ENCODE peak calls at places on chromosome 12, in six cellular contexts. O is HCT116, P is GM23338, N is astrocyte, Z is DND-41, A is IMR-90. Q is an unnamed sample.

GRCh38 chr12:12158858-12159257 is 88.1 kb downstream of the BCL2L14 start:
- DNase-seq in N (peak), Z (no peak), O (no peak), P (no peak), A (no peak), Q (peak)

GRCh38 chr12:43969882-43970281 is 134.0 kb downstream of the TMEM117 start:
- DNase-seq in Z (no peak), A (peak), P (no peak), N (peak), O (peak), Q (peak)

GRCh38 chr12:15677207-15677606 is 112.0 kb downstream of the EPS8 start:
- DNase-seq in Z (no peak), O (no peak), N (no peak), P (peak), A (no peak), Q (no peak)

GRCh38 chr12:51860986-51861385 is 12.5 kb upstream of the FIGNL2 start:
- DNase-seq in N (no peak), A (no peak), O (no peak), Z (no peak), P (no peak), Q (no peak)

GRCh38 chr12:94458882-94459772 is 540 bp downstream of the CEP83 start:
- DNase-seq in Z (no peak), N (peak), P (peak), O (peak), A (peak), Q (peak)

GRCh38 chr12:70920251-70920851 is at the start of gene PTPRR:
- DNase-seq in N (no peak), O (no peak), P (peak), Z (no peak), A (no peak), Q (no peak)

GRCh38 chr12:104605685-104606084 is 148.9 kb downstream of the CHST11 start:
- DNase-seq in A (no peak), O (no peak), N (peak), P (peak), Z (no peak), Q (peak)

GRCh38 chr12:124695861-124696260 is 128.4 kb upstream of the NCOR2 start:
- DNase-seq in P (no peak), N (no peak), A (peak), Z (no peak), O (no peak), Q (peak)

GRCh38 chr12:11202811-11203210 is 16.1 kb upstream of the TAS2R42 start:
- DNase-seq in A (no peak), Z (no peak), P (no peak), N (no peak), O (no peak), Q (no peak)

GRCh38 chr12:126337556-126337955 is 1272.3 kb downstream of the AACS start:
- DNase-seq in Z (no peak), A (no peak), P (no peak), N (peak), O (no peak), Q (peak)

GRCh38 chr12:47110011-47110541 is 30.3 kb upstream of the AMIGO2 start:
- DNase-seq in Z (no peak), A (no peak), P (no peak), N (no peak), O (no peak), Q (no peak)

GRCh38 chr12:99907210-99907609 is 77.5 kb downstream of the ANKS1B start:
- DNase-seq in N (no peak), Z (no peak), O (no peak), P (no peak), A (no peak), Q (peak)

GRCh38 chr12:131684015-131684725 is 26.7 kb upstream of the SFSWAP start:
- DNase-seq in Z (no peak), O (no peak), N (no peak), A (no peak), P (no peak), Q (no peak)

GRCh38 chr12:91744613-91745012 is 401.0 kb downstream of the BTG1 start:
- DNase-seq in A (no peak), O (no peak), Z (peak), P (no peak), N (no peak), Q (no peak)

GRCh38 chr12:91741932-91742331 is 403.7 kb downstream of the BTG1 start:
- DNase-seq in O (no peak), N (peak), P (no peak), Z (no peak), A (peak), Q (peak)

GRCh38 chr12:91743727-91744126 is 401.9 kb downstream of the BTG1 start:
- DNase-seq in Z (no peak), N (no peak), O (no peak), P (no peak), A (no peak), Q (no peak)

GRCh38 chr12:91746976-91747375 is 398.7 kb downstream of the BTG1 start:
- DNase-seq in O (no peak), A (no peak), N (no peak), P (no peak), Z (no peak), Q (no peak)
- H2AFZ ChIP-seq in O (no peak), A (peak), N (no peak), P (no peak), Z (peak), Q (no peak)

GRCh38 chr12:30824311-30824710 is 69.6 kb upstream of the CAPRIN2 start:
- DNase-seq in P (no peak), O (no peak), Z (no peak), N (no peak), A (no peak), Q (no peak)

GRCh38 chr12:30825341-30825740 is 70.6 kb upstream of the CAPRIN2 start:
- DNase-seq in A (no peak), N (no peak), O (no peak), Z (no peak), P (no peak), Q (no peak)

GRCh38 chr12:30822385-30823139 is 67.8 kb upstream of the CAPRIN2 start:
- DNase-seq in A (peak), N (peak), P (peak), Z (no peak), O (no peak), Q (peak)

GRCh38 chr12:30823764-30824163 is 69.0 kb upstream of the CAPRIN2 start:
- DNase-seq in P (peak), Z (no peak), A (no peak), O (no peak), N (no peak), Q (no peak)

GRCh38 chr12:30823140-30823669 is 68.5 kb upstream of the CAPRIN2 start:
- DNase-seq in N (no peak), O (no peak), Z (no peak), A (no peak), P (peak), Q (no peak)
- H2AFZ ChIP-seq in N (peak), O (no peak), Z (no peak), A (peak), P (peak), Q (peak)

DNA sequence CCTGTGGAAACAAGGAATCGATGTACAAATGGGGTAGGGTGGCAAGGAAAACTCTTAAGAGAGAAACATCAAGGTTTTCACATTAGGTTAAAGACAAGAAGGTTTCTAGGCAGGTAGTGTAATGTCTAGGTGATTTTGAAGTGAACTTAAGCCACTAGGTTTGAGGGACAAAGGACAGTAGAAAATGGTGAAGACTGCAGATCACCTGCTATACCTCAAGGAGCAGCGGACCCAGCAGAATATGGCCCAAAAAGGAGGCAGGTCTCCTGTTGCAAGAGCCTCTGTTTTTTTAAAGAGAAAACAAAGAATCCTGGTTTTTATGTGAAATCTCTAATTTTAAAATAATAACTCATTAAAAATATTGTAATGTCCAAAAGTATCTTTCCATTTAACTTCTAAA is 178.1 kb downstream of the ACSS3 start:
- DNase-seq in P (peak), N (no peak), Z (no peak), O (no peak), A (no peak), Q (no peak)
- H2AFZ ChIP-seq in P (no peak), N (no peak), Z (no peak), O (no peak), A (no peak), Q (no peak)

GRCh38 chr12:130540376-130540775 is 175.7 kb downstream of the RIMBP2 start:
- DNase-seq in N (no peak), Z (no peak), A (no peak), P (no peak), O (no peak), Q (no peak)

GRCh38 chr12:130538343-130539095 is 177.6 kb downstream of the RIMBP2 start:
- DNase-seq in A (no peak), N (no peak), P (no peak), Z (no peak), O (no peak), Q (no peak)

GRCh38 chr12:130537655-130538054 is 178.4 kb downstream of the RIMBP2 start:
- DNase-seq in N (no peak), A (no peak), O (no peak), P (no peak), Z (no peak), Q (no peak)

DNA sequence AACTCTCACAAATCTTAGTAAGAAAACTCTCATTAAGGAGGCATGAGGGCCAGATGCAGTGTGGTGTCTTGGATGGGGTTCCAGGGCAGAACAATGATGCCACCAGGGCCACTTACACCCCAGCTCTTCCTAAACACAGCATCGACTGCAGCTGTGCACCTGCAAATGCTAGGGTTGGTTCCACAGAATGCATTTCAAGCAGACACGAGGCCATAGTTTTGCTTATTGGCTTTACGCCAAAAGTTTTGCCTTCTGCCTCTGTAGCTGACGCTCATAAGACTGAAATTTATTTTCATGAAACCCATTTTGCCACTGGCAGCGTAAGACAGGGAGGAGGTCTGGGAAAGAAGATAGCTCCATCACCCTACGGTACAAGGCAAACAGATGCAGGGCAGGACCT is 179.0 kb downstream of the RIMBP2 start:
- DNase-seq in A (no peak), P (no peak), N (no peak), O (no peak), Z (no peak), Q (no peak)
- H2AFZ ChIP-seq in A (no peak), P (no peak), N (no peak), O (no peak), Z (no peak), Q (no peak)

GRCh38 chr12:570949-571794 is 92.1 kb downstream of the NINJ2 start:
- DNase-seq in N (peak), P (peak), Z (no peak), A (peak), O (peak), Q (peak)
- H2AFZ ChIP-seq in N (peak), P (peak), Z (no peak), A (peak), O (peak), Q (peak)

DNA sequence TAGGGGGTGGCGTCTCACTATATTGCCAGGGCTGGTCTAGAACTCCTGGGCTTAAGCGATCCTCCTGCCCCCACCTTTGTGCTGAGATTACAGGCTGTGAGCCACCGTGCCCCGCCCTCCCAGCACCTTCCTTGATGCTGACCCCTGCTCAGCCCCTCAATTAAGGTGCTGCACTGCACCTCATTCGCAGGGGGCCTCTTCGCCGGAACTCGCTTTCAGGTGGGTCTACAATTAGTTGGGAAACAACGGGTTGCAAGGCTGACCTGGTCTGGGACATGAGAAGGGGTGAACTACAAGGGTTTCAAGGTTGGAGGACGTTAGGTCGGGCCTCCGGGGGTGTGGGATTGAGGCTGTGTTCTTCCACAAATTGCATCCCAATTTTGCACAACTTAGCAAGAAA is 1.2 kb upstream of the NOP2 start:
- DNase-seq in O (no peak), Z (no peak), P (no peak), A (no peak), N (no peak), Q (no peak)
- H2AFZ ChIP-seq in O (no peak), Z (no peak), P (no peak), A (no peak), N (no peak), Q (no peak)

GRCh38 chr12:65620026-65620425 is 204.3 kb upstream of the HMGA2 start:
- DNase-seq in Z (no peak), A (peak), N (no peak), O (no peak), P (no peak), Q (peak)

GRCh38 chr12:65619018-65619417 is 205.3 kb upstream of the HMGA2 start:
- DNase-seq in Z (no peak), N (no peak), O (no peak), A (no peak), P (no peak), Q (no peak)

GRCh38 chr12:65616022-65616421 is 208.3 kb upstream of the HMGA2 start:
- DNase-seq in P (no peak), N (no peak), Z (no peak), A (no peak), O (no peak), Q (no peak)

GRCh38 chr12:65622056-65622455 is 202.2 kb upstream of the HMGA2 start:
- DNase-seq in O (no peak), A (no peak), N (no peak), Z (no peak), P (no peak), Q (no peak)

GRCh38 chr12:65618574-65618973 is 205.7 kb upstream of the HMGA2 start:
- DNase-seq in P (no peak), Z (no peak), O (no peak), A (no peak), N (no peak), Q (no peak)
- H2AFZ ChIP-seq in P (peak), Z (no peak), O (no peak), A (no peak), N (no peak), Q (no peak)

Q was measured in fibroblast of lung.